ENCODE peak calls at places on chromosome 18, in ten cellular contexts. One of them, this sample, is unnamed.

GRCh38 chr18:4172491-4172890 is 282.6 kb downstream of the DLGAP1 start:
- DNase-seq in mammary epithelial cell: no peak
- DNase-seq in astrocyte: no peak
- DNase-seq in right lobe of liver: no peak
- DNase-seq in B cell: no peak
- DNase-seq in HepG2: no peak
- DNase-seq in breast epithelium: no peak
- DNase-seq in CD8-positive, alpha-beta T cell: no peak
- DNase-seq in AG04449: no peak
- DNase-seq in GM12865: no peak
- DNase-seq in this sample: no peak

GRCh38 chr18:3912705-3913104 is 462.7 kb downstream of the TGIF1 start:
- DNase-seq in HepG2: no peak
- DNase-seq in AG04449: no peak
- DNase-seq in B cell: no peak
- DNase-seq in GM12865: no peak
- DNase-seq in mammary epithelial cell: no peak
- DNase-seq in breast epithelium: no peak
- DNase-seq in astrocyte: peak
- DNase-seq in CD8-positive, alpha-beta T cell: no peak
- DNase-seq in right lobe of liver: no peak
- DNase-seq in this sample: no peak

GRCh38 chr18:34932363-34932762 is 108.8 kb upstream of the MAPRE2 start:
- DNase-seq in B cell: no peak
- DNase-seq in GM12865: no peak
- DNase-seq in CD8-positive, alpha-beta T cell: no peak
- DNase-seq in HepG2: no peak
- DNase-seq in astrocyte: no peak
- DNase-seq in right lobe of liver: no peak
- DNase-seq in mammary epithelial cell: no peak
- DNase-seq in AG04449: no peak
- DNase-seq in breast epithelium: no peak
- DNase-seq in this sample: no peak

GRCh38 chr18:43049021-43049420 is 66.5 kb downstream of the RIT2 start:
- DNase-seq in right lobe of liver: no peak
- DNase-seq in AG04449: no peak
- DNase-seq in breast epithelium: no peak
- DNase-seq in GM12865: no peak
- DNase-seq in B cell: no peak
- DNase-seq in CD8-positive, alpha-beta T cell: no peak
- DNase-seq in mammary epithelial cell: no peak
- DNase-seq in HepG2: no peak
- DNase-seq in astrocyte: peak
- DNase-seq in this sample: no peak

GRCh38 chr18:22399949-22400348 is 17.8 kb downstream of the CTAGE1 start:
- DNase-seq in breast epithelium: no peak
- DNase-seq in astrocyte: peak
- DNase-seq in GM12865: no peak
- DNase-seq in mammary epithelial cell: no peak
- DNase-seq in HepG2: no peak
- DNase-seq in CD8-positive, alpha-beta T cell: no peak
- DNase-seq in right lobe of liver: peak
- DNase-seq in AG04449: no peak
- DNase-seq in B cell: no peak
- DNase-seq in this sample: peak

GRCh38 chr18:48619501-48619900 is 80.7 kb downstream of the CTIF start:
- DNase-seq in GM12865: no peak
- DNase-seq in mammary epithelial cell: no peak
- DNase-seq in AG04449: no peak
- DNase-seq in breast epithelium: no peak
- DNase-seq in HepG2: no peak
- DNase-seq in CD8-positive, alpha-beta T cell: no peak
- DNase-seq in right lobe of liver: no peak
- DNase-seq in B cell: no peak
- DNase-seq in astrocyte: no peak
- DNase-seq in this sample: no peak

GRCh38 chr18:45009766-45010165 is 329.1 kb downstream of the SETBP1 start:
- DNase-seq in astrocyte: no peak
- DNase-seq in breast epithelium: no peak
- DNase-seq in CD8-positive, alpha-beta T cell: no peak
- DNase-seq in right lobe of liver: no peak
- DNase-seq in GM12865: no peak
- DNase-seq in B cell: no peak
- DNase-seq in mammary epithelial cell: no peak
- DNase-seq in AG04449: no peak
- DNase-seq in HepG2: no peak
- DNase-seq in this sample: no peak

GRCh38 chr18:74217476-74218143 is 69.3 kb downstream of the TIMM21 start:
- DNase-seq in right lobe of liver: peak
- DNase-seq in B cell: no peak
- DNase-seq in GM12865: no peak
- DNase-seq in breast epithelium: no peak
- DNase-seq in mammary epithelial cell: no peak
- DNase-seq in AG04449: no peak
- DNase-seq in astrocyte: no peak
- DNase-seq in HepG2: no peak
- DNase-seq in CD8-positive, alpha-beta T cell: no peak
- DNase-seq in this sample: no peak

GRCh38 chr18:69897397-69898108 is 50.1 kb downstream of the CD226 start:
- DNase-seq in GM12865: peak
- DNase-seq in AG04449: no peak
- DNase-seq in CD8-positive, alpha-beta T cell: peak
- DNase-seq in mammary epithelial cell: no peak
- DNase-seq in astrocyte: no peak
- DNase-seq in breast epithelium: no peak
- DNase-seq in right lobe of liver: no peak
- DNase-seq in B cell: no peak
- DNase-seq in HepG2: no peak
- DNase-seq in this sample: no peak

GRCh38 chr18:44758821-44759624 is 78.3 kb downstream of the SETBP1 start:
- DNase-seq in GM12865: peak
- DNase-seq in CD8-positive, alpha-beta T cell: no peak
- DNase-seq in right lobe of liver: no peak
- DNase-seq in B cell: peak
- DNase-seq in mammary epithelial cell: no peak
- DNase-seq in HepG2: no peak
- DNase-seq in AG04449: no peak
- DNase-seq in astrocyte: no peak
- DNase-seq in breast epithelium: no peak
- DNase-seq in this sample: no peak

GRCh38 chr18:47898696-47899095 is 31.8 kb downstream of the SMAD2 start:
- DNase-seq in GM12865: no peak
- DNase-seq in astrocyte: no peak
- DNase-seq in AG04449: no peak
- DNase-seq in CD8-positive, alpha-beta T cell: no peak
- DNase-seq in right lobe of liver: no peak
- DNase-seq in breast epithelium: no peak
- DNase-seq in HepG2: peak
- DNase-seq in B cell: no peak
- DNase-seq in mammary epithelial cell: no peak
- DNase-seq in this sample: no peak

GRCh38 chr18:35463050-35463449 is 34.7 kb downstream of the INO80C start:
- DNase-seq in B cell: no peak
- DNase-seq in CD8-positive, alpha-beta T cell: no peak
- DNase-seq in breast epithelium: no peak
- DNase-seq in GM12865: no peak
- DNase-seq in right lobe of liver: no peak
- DNase-seq in AG04449: no peak
- DNase-seq in astrocyte: peak
- DNase-seq in mammary epithelial cell: no peak
- DNase-seq in HepG2: no peak
- DNase-seq in this sample: peak

GRCh38 chr18:22637787-22638186 is 220.1 kb upstream of the CTAGE1 start:
- DNase-seq in right lobe of liver: no peak
- DNase-seq in HepG2: peak
- DNase-seq in CD8-positive, alpha-beta T cell: no peak
- DNase-seq in B cell: no peak
- DNase-seq in astrocyte: peak
- DNase-seq in breast epithelium: no peak
- DNase-seq in mammary epithelial cell: peak
- DNase-seq in GM12865: no peak
- DNase-seq in AG04449: peak
- DNase-seq in this sample: no peak

GRCh38 chr18:78174737-78175136 is 804.9 kb upstream of the SALL3 start:
- DNase-seq in HepG2: no peak
- DNase-seq in AG04449: no peak
- DNase-seq in right lobe of liver: no peak
- DNase-seq in mammary epithelial cell: no peak
- DNase-seq in B cell: no peak
- DNase-seq in breast epithelium: no peak
- DNase-seq in GM12865: no peak
- DNase-seq in astrocyte: no peak
- DNase-seq in CD8-positive, alpha-beta T cell: no peak
- DNase-seq in this sample: no peak

GRCh38 chr18:70422061-70422965 is 133.5 kb downstream of the SOCS6 start:
- DNase-seq in AG04449: no peak
- DNase-seq in HepG2: peak
- DNase-seq in breast epithelium: no peak
- DNase-seq in astrocyte: peak
- DNase-seq in B cell: no peak
- DNase-seq in CD8-positive, alpha-beta T cell: no peak
- DNase-seq in GM12865: no peak
- DNase-seq in mammary epithelial cell: peak
- DNase-seq in right lobe of liver: peak
- DNase-seq in this sample: peak

GRCh38 chr18:76080430-76080829 is 414.6 kb downstream of the ZNF516 start:
- DNase-seq in B cell: no peak
- DNase-seq in mammary epithelial cell: no peak
- DNase-seq in HepG2: no peak
- DNase-seq in CD8-positive, alpha-beta T cell: no peak
- DNase-seq in right lobe of liver: no peak
- DNase-seq in astrocyte: no peak
- DNase-seq in AG04449: no peak
- DNase-seq in GM12865: no peak
- DNase-seq in breast epithelium: no peak
- DNase-seq in this sample: no peak

GRCh38 chr18:48673456-48674197 is 134.8 kb downstream of the CTIF start:
- DNase-seq in astrocyte: no peak
- DNase-seq in mammary epithelial cell: no peak
- DNase-seq in breast epithelium: no peak
- DNase-seq in HepG2: no peak
- DNase-seq in AG04449: no peak
- DNase-seq in GM12865: no peak
- DNase-seq in CD8-positive, alpha-beta T cell: no peak
- DNase-seq in B cell: no peak
- DNase-seq in right lobe of liver: no peak
- DNase-seq in this sample: peak

GRCh38 chr18:56235773-56236115 is 402.6 kb downstream of the TXNL1 start:
- DNase-seq in mammary epithelial cell: no peak
- DNase-seq in B cell: no peak
- DNase-seq in AG04449: no peak
- DNase-seq in GM12865: no peak
- DNase-seq in CD8-positive, alpha-beta T cell: no peak
- DNase-seq in right lobe of liver: no peak
- DNase-seq in HepG2: no peak
- DNase-seq in breast epithelium: no peak
- DNase-seq in astrocyte: peak
- DNase-seq in this sample: no peak

GRCh38 chr18:56235061-56235772 is 403.2 kb downstream of the TXNL1 start:
- DNase-seq in astrocyte: peak
- DNase-seq in GM12865: peak
- DNase-seq in mammary epithelial cell: no peak
- DNase-seq in HepG2: no peak
- DNase-seq in AG04449: no peak
- DNase-seq in B cell: peak
- DNase-seq in breast epithelium: no peak
- DNase-seq in CD8-positive, alpha-beta T cell: no peak
- DNase-seq in right lobe of liver: no peak
- DNase-seq in this sample: no peak

GRCh38 chr18:56233595-56233994 is 404.8 kb downstream of the TXNL1 start:
- DNase-seq in CD8-positive, alpha-beta T cell: no peak
- DNase-seq in mammary epithelial cell: peak
- DNase-seq in astrocyte: peak
- DNase-seq in right lobe of liver: no peak
- DNase-seq in breast epithelium: no peak
- DNase-seq in AG04449: peak
- DNase-seq in B cell: no peak
- DNase-seq in GM12865: no peak
- DNase-seq in HepG2: no peak
- DNase-seq in this sample: peak

GRCh38 chr18:56240405-56240804 is 398.0 kb downstream of the TXNL1 start:
- DNase-seq in astrocyte: peak
- DNase-seq in mammary epithelial cell: peak
- DNase-seq in CD8-positive, alpha-beta T cell: no peak
- DNase-seq in right lobe of liver: no peak
- DNase-seq in AG04449: peak
- DNase-seq in B cell: no peak
- DNase-seq in HepG2: no peak
- DNase-seq in breast epithelium: no peak
- DNase-seq in GM12865: no peak
- DNase-seq in this sample: no peak

GRCh38 chr18:56238576-56238975 is 399.8 kb downstream of the TXNL1 start:
- DNase-seq in CD8-positive, alpha-beta T cell: no peak
- DNase-seq in HepG2: no peak
- DNase-seq in right lobe of liver: no peak
- DNase-seq in mammary epithelial cell: no peak
- DNase-seq in astrocyte: no peak
- DNase-seq in B cell: no peak
- DNase-seq in GM12865: no peak
- DNase-seq in breast epithelium: no peak
- DNase-seq in AG04449: no peak
- DNase-seq in this sample: no peak
- TF ChIP-seq CTCF in CD8-positive, alpha-beta T cell: no peak
- TF ChIP-seq CTCF in HepG2: no peak
- TF ChIP-seq CTCF in right lobe of liver: no peak
- TF ChIP-seq CTCF in mammary epithelial cell: no peak
- TF ChIP-seq CTCF in astrocyte: peak
- TF ChIP-seq CTCF in B cell: no peak
- TF ChIP-seq CTCF in GM12865: peak
- TF ChIP-seq CTCF in breast epithelium: no peak
- TF ChIP-seq CTCF in AG04449: no peak
- TF ChIP-seq CTCF in this sample: peak

GRCh38 chr18:8982416-8983183 is 119.9 kb upstream of the NDUFV2 start:
- DNase-seq in GM12865: peak
- DNase-seq in HepG2: peak
- DNase-seq in B cell: peak
- DNase-seq in AG04449: peak
- DNase-seq in mammary epithelial cell: peak
- DNase-seq in right lobe of liver: peak
- DNase-seq in astrocyte: peak
- DNase-seq in CD8-positive, alpha-beta T cell: no peak
- DNase-seq in breast epithelium: no peak
- DNase-seq in this sample: no peak
- TF ChIP-seq CTCF in GM12865: peak
- TF ChIP-seq CTCF in HepG2: peak
- TF ChIP-seq CTCF in B cell: peak
- TF ChIP-seq CTCF in AG04449: peak
- TF ChIP-seq CTCF in mammary epithelial cell: peak
- TF ChIP-seq CTCF in right lobe of liver: peak
- TF ChIP-seq CTCF in astrocyte: peak
- TF ChIP-seq CTCF in CD8-positive, alpha-beta T cell: no peak
- TF ChIP-seq CTCF in breast epithelium: no peak
- TF ChIP-seq CTCF in this sample: peak

GRCh38 chr18:51622676-51623075 is 425.2 kb upstream of the MEX3C start:
- DNase-seq in CD8-positive, alpha-beta T cell: no peak
- DNase-seq in right lobe of liver: no peak
- DNase-seq in breast epithelium: no peak
- DNase-seq in B cell: no peak
- DNase-seq in GM12865: no peak
- DNase-seq in HepG2: no peak
- DNase-seq in mammary epithelial cell: no peak
- DNase-seq in AG04449: no peak
- DNase-seq in astrocyte: no peak
- DNase-seq in this sample: no peak
- TF ChIP-seq CTCF in CD8-positive, alpha-beta T cell: no peak
- TF ChIP-seq CTCF in right lobe of liver: no peak
- TF ChIP-seq CTCF in breast epithelium: no peak
- TF ChIP-seq CTCF in B cell: no peak
- TF ChIP-seq CTCF in GM12865: no peak
- TF ChIP-seq CTCF in HepG2: no peak
- TF ChIP-seq CTCF in mammary epithelial cell: no peak
- TF ChIP-seq CTCF in AG04449: no peak
- TF ChIP-seq CTCF in astrocyte: no peak
- TF ChIP-seq CTCF in this sample: no peak

GRCh38 chr18:36769611-36770314 is 59.0 kb downstream of the TPGS2 start:
- DNase-seq in CD8-positive, alpha-beta T cell: no peak
- DNase-seq in astrocyte: no peak
- DNase-seq in AG04449: no peak
- DNase-seq in breast epithelium: no peak
- DNase-seq in B cell: no peak
- DNase-seq in HepG2: peak
- DNase-seq in right lobe of liver: peak
- DNase-seq in GM12865: peak
- DNase-seq in mammary epithelial cell: no peak
- DNase-seq in this sample: peak
- TF ChIP-seq CTCF in CD8-positive, alpha-beta T cell: no peak
- TF ChIP-seq CTCF in astrocyte: no peak
- TF ChIP-seq CTCF in AG04449: no peak
- TF ChIP-seq CTCF in breast epithelium: no peak
- TF ChIP-seq CTCF in B cell: no peak
- TF ChIP-seq CTCF in HepG2: peak
- TF ChIP-seq CTCF in right lobe of liver: peak
- TF ChIP-seq CTCF in GM12865: peak
- TF ChIP-seq CTCF in mammary epithelial cell: peak
- TF ChIP-seq CTCF in this sample: peak

This sample was measured in heart left ventricle.